ENCODE peak calls at places on chromosome 17, in ten cellular contexts. One of them, this sample, is unnamed.

GRCh38 chr17:67194134-67194533 is 50.9 kb downstream of the HELZ start:
- DNase-seq in cardiac fibroblast: peak
- DNase-seq in HTR-8/SVneo: peak
- DNase-seq in iPS DF 19.7: no peak
- DNase-seq in naive thymus-derived CD4-positive, alpha-beta T cell: no peak
- DNase-seq in tibial artery: no peak
- DNase-seq in NCI-H1105: no peak
- DNase-seq in neuronal stem cell: no peak
- DNase-seq in naive B cell: no peak
- DNase-seq in PC-9: no peak
- DNase-seq in this sample: no peak

GRCh38 chr17:50482516-50482915 is 3.9 kb downstream of the RSAD1 start:
- DNase-seq in cardiac fibroblast: peak
- DNase-seq in HTR-8/SVneo: peak
- DNase-seq in iPS DF 19.7: peak
- DNase-seq in naive thymus-derived CD4-positive, alpha-beta T cell: peak
- DNase-seq in tibial artery: peak
- DNase-seq in NCI-H1105: peak
- DNase-seq in neuronal stem cell: peak
- DNase-seq in naive B cell: peak
- DNase-seq in PC-9: peak
- DNase-seq in this sample: peak

GRCh38 chr17:49513044-49513395 is 17.9 kb downstream of the NGFR start:
- DNase-seq in cardiac fibroblast: no peak
- DNase-seq in HTR-8/SVneo: no peak
- DNase-seq in iPS DF 19.7: no peak
- DNase-seq in naive thymus-derived CD4-positive, alpha-beta T cell: no peak
- DNase-seq in tibial artery: no peak
- DNase-seq in NCI-H1105: no peak
- DNase-seq in neuronal stem cell: no peak
- DNase-seq in naive B cell: no peak
- DNase-seq in PC-9: no peak
- DNase-seq in this sample: no peak

GRCh38 chr17:7226721-7227710 is 7.3 kb downstream of the ACADVL start:
- DNase-seq in cardiac fibroblast: no peak
- DNase-seq in HTR-8/SVneo: no peak
- DNase-seq in iPS DF 19.7: no peak
- DNase-seq in naive thymus-derived CD4-positive, alpha-beta T cell: no peak
- DNase-seq in tibial artery: no peak
- DNase-seq in NCI-H1105: no peak
- DNase-seq in neuronal stem cell: no peak
- DNase-seq in naive B cell: no peak
- DNase-seq in PC-9: no peak
- DNase-seq in this sample: no peak

GRCh38 chr17:60145006-60145935 is 4.5 kb upstream of the CA4 start:
- DNase-seq in cardiac fibroblast: no peak
- DNase-seq in HTR-8/SVneo: no peak
- DNase-seq in iPS DF 19.7: no peak
- DNase-seq in naive thymus-derived CD4-positive, alpha-beta T cell: no peak
- DNase-seq in tibial artery: no peak
- DNase-seq in NCI-H1105: no peak
- DNase-seq in neuronal stem cell: peak
- DNase-seq in naive B cell: no peak
- DNase-seq in PC-9: no peak
- DNase-seq in this sample: no peak

GRCh38 chr17:22310717-22311686 is 618.7 kb downstream of the KCNJ18 start:
- DNase-seq in cardiac fibroblast: no peak
- DNase-seq in HTR-8/SVneo: no peak
- DNase-seq in iPS DF 19.7: peak
- DNase-seq in naive thymus-derived CD4-positive, alpha-beta T cell: no peak
- DNase-seq in tibial artery: no peak
- DNase-seq in NCI-H1105: no peak
- DNase-seq in neuronal stem cell: no peak
- DNase-seq in naive B cell: no peak
- DNase-seq in PC-9: no peak
- DNase-seq in this sample: no peak

GRCh38 chr17:69819316-69820087 is 255.5 kb upstream of the KCNJ16 start:
- DNase-seq in cardiac fibroblast: peak
- DNase-seq in HTR-8/SVneo: no peak
- DNase-seq in iPS DF 19.7: no peak
- DNase-seq in naive thymus-derived CD4-positive, alpha-beta T cell: no peak
- DNase-seq in tibial artery: no peak
- DNase-seq in NCI-H1105: no peak
- DNase-seq in neuronal stem cell: no peak
- DNase-seq in naive B cell: no peak
- DNase-seq in PC-9: no peak
- DNase-seq in this sample: no peak

GRCh38 chr17:37479025-37479424 is 10.7 kb upstream of the DUSP14 start:
- DNase-seq in cardiac fibroblast: no peak
- DNase-seq in HTR-8/SVneo: no peak
- DNase-seq in iPS DF 19.7: no peak
- DNase-seq in naive thymus-derived CD4-positive, alpha-beta T cell: no peak
- DNase-seq in tibial artery: no peak
- DNase-seq in NCI-H1105: no peak
- DNase-seq in neuronal stem cell: no peak
- DNase-seq in naive B cell: no peak
- DNase-seq in PC-9: no peak
- DNase-seq in this sample: no peak

GRCh38 chr17:76408037-76408849 is 23.8 kb downstream of the SPHK1 start:
- DNase-seq in cardiac fibroblast: peak
- DNase-seq in HTR-8/SVneo: peak
- DNase-seq in iPS DF 19.7: no peak
- DNase-seq in naive thymus-derived CD4-positive, alpha-beta T cell: peak
- DNase-seq in tibial artery: no peak
- DNase-seq in NCI-H1105: peak
- DNase-seq in neuronal stem cell: peak
- DNase-seq in naive B cell: peak
- DNase-seq in PC-9: no peak
- DNase-seq in this sample: peak